ENCODE peak calls at places on chromosome X, in four cellular contexts. One of them, this sample, is unnamed.

GRCh38 chrX:19829817-19830216 is 57.6 kb downstream of the SH3KBP1 start:
- DNase-seq in mesendoderm: peak; percentile 42
- DNase-seq in IMR-90: no peak
- DNase-seq in H1: no peak
- DNase-seq in this sample: no peak

GRCh38 chrX:71492086-71493065 is 40.5 kb upstream of the OGT start:
- DNase-seq in mesendoderm: no peak
- DNase-seq in IMR-90: peak; percentile 26
- DNase-seq in H1: no peak
- DNase-seq in this sample: no peak

GRCh38 chrX:38754102-38754790 is 47.0 kb upstream of the MID1IP1 start:
- DNase-seq in IMR-90: peak; percentile 58
- DNase-seq in mesendoderm: peak; percentile 60
- DNase-seq in H1: no peak
- DNase-seq in this sample: peak; percentile 32

GRCh38 chrX:72128183-72128834 is 3.4 kb downstream of the RTL5 start:
- DNase-seq in IMR-90: no peak
- DNase-seq in H1: no peak
- DNase-seq in mesendoderm: no peak
- DNase-seq in this sample: no peak

GRCh38 chrX:110450050-110450449 is 91.4 kb downstream of the RTL9 start:
- DNase-seq in mesendoderm: peak; percentile 66
- DNase-seq in IMR-90: peak; percentile 63
- DNase-seq in H1: peak; percentile 80
- DNase-seq in this sample: peak; percentile 78

GRCh38 chrX:154534526-154535322 is 11.9 kb downstream of the G6PD start:
- DNase-seq in H1: peak; percentile 91
- DNase-seq in IMR-90: peak; percentile 79
- DNase-seq in mesendoderm: peak; percentile 77
- DNase-seq in this sample: peak; percentile 84

GRCh38 chrX:76279007-76279406 is 106.1 kb downstream of the PBDC1 start:
- DNase-seq in mesendoderm: peak; percentile 76
- DNase-seq in H1: peak; percentile 51
- DNase-seq in IMR-90: peak; percentile 47
- DNase-seq in this sample: peak; percentile 39

GRCh38 chrX:149504226-149504914 is 736 bp downstream of the IDS start:
- DNase-seq in H1: peak; percentile 49
- DNase-seq in mesendoderm: peak; percentile 82
- DNase-seq in IMR-90: no peak
- DNase-seq in this sample: peak; percentile 69

GRCh38 chrX:2691543-2692220 is 587 bp downstream of the CD99 start:
- DNase-seq in H1: no peak
- DNase-seq in mesendoderm: peak; percentile 57
- DNase-seq in IMR-90: peak; percentile 31
- DNase-seq in this sample: no peak

GRCh38 chrX:44092778-44093177 is 119.6 kb upstream of the NDP start:
- DNase-seq in IMR-90: no peak
- DNase-seq in mesendoderm: no peak
- DNase-seq in H1: no peak
- DNase-seq in this sample: no peak

GRCh38 chrX:6257025-6257424 is 28.4 kb upstream of the NLGN4X start:
- DNase-seq in mesendoderm: no peak
- DNase-seq in H1: no peak
- DNase-seq in IMR-90: no peak
- DNase-seq in this sample: no peak

GRCh38 chrX:46500054-46500453 is 45.2 kb downstream of the ZNF674 start:
- DNase-seq in H1: no peak
- DNase-seq in mesendoderm: peak; percentile 4
- DNase-seq in IMR-90: no peak
- DNase-seq in this sample: no peak

DNA sequence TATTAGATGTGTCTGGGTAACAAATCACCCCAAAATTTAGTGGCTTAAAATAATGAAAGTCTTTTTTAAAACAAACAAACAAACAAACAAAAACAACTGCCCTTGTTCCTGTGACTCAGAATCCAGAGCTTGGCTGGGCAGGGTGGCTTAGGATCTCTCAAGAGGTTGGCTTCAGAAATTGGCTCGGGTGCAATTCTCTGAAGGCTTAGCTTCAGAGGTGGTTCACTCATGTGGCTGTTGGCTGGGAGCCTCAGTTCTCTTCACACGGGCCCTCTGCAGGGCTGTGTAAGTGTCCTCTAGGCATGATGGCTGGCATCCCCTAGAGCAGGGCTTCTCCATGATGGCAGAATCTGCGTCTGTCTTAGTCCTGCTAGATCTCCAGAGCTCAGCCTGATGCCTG is 179.9 kb upstream of the BCOR start:
- DNase-seq in IMR-90: no peak
- DNase-seq in mesendoderm: no peak
- DNase-seq in H1: no peak
- DNase-seq in this sample: no peak
- H2AK5ac ChIP-seq in IMR-90: no peak overlapping the region
- H2AK5ac ChIP-seq in mesendoderm: no peak overlapping the region
- H2AK5ac ChIP-seq in H1: no peak overlapping the region
- H2AK5ac ChIP-seq in this sample: no peak overlapping the region

GRCh38 chrX:74160816-74161215 is 143.2 kb upstream of the ZCCHC13 start:
- DNase-seq in mesendoderm: no peak
- DNase-seq in H1: no peak
- DNase-seq in IMR-90: no peak
- DNase-seq in this sample: no peak
- H4K5ac ChIP-seq in mesendoderm: no peak overlapping the region
- H4K5ac ChIP-seq in H1: no peak overlapping the region
- H4K5ac ChIP-seq in IMR-90: no peak overlapping the region
- H4K5ac ChIP-seq in this sample: no peak overlapping the region

GRCh38 chrX:143462696-143463095 is 54.6 kb downstream of the SPANXN3 start:
- DNase-seq in H1: no peak
- DNase-seq in mesendoderm: no peak
- DNase-seq in IMR-90: no peak
- DNase-seq in this sample: no peak
- H2AK5ac ChIP-seq in H1: no peak overlapping the region
- H2AK5ac ChIP-seq in mesendoderm: no peak overlapping the region
- H2AK5ac ChIP-seq in IMR-90: no peak overlapping the region
- H2AK5ac ChIP-seq in this sample: no peak overlapping the region

DNA sequence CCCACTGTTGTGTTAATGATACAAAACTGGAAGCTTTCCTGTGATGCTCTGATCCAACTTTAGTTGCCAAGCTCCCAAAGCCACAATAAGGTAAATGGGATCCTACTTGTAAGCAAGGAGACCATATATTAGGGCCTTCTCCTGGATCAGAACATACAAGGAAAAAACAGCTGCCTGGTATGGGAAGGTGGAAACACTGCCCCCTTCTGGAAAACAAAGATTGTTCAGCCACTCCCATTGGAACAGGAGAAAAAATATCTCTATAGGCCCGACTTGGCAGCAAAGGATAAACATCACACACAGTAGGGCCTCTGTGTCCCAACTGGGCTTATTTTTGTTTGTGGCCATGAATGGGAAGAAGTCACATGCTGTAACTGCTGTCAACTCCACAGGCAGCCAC is 166.5 kb downstream of the TBX22 start:
- DNase-seq in IMR-90: no peak
- DNase-seq in mesendoderm: peak; percentile 39
- DNase-seq in H1: peak; percentile 43
- DNase-seq in this sample: peak; percentile 31
- H4K5ac ChIP-seq in IMR-90: no peak overlapping the region
- H4K5ac ChIP-seq in mesendoderm: no peak overlapping the region
- H4K5ac ChIP-seq in H1: no peak overlapping the region
- H4K5ac ChIP-seq in this sample: no peak overlapping the region

This sample was measured in H9.